ENCODE peak calls at places on chromosomes 5 and 9, in five cellular contexts. J is left ventricle myocardium superior, V is EL, P is nucleus accumbens, D is ecto neural progenitor cell. T is an unnamed sample.

GRCh38 chr9:99264070-99264469 is 42.0 kb downstream of the SEC61B start:
- DNase-seq in J (no peak), V (peak), P (no peak), D (no peak), T (peak)

GRCh38 chr5:141003791-141004601 is 37.7 kb downstream of the PCDHAC2 start:
- DNase-seq in J (no peak), V (no peak), P (no peak), D (peak), T (peak)

GRCh38 chr5:155418960-155419579 is 405.5 kb downstream of the KIF4B start:
- DNase-seq in J (no peak), V (no peak), P (no peak), D (no peak), T (no peak)

GRCh38 chr5:55680353-55680752 is 31.8 kb downstream of the SLC38A9 start:
- DNase-seq in J (no peak), V (no peak), P (no peak), D (no peak), T (no peak)

GRCh38 chr5:150575745-150576448 is 64.6 kb upstream of the SYNPO start:
- DNase-seq in J (no peak), V (no peak), P (no peak), D (no peak), T (no peak)

GRCh38 chr5:125126050-125126449 is 379.6 kb upstream of the ZNF608 start:
- DNase-seq in J (no peak), V (no peak), P (no peak), D (no peak), T (no peak)

GRCh38 chr5:171387970-171388815 is 544 bp downstream of the NPM1 start:
- DNase-seq in J (peak), V (peak), P (peak), D (peak), T (peak)

GRCh38 chr5:169886033-169886432 is 94.3 kb downstream of the INSYN2B start:
- DNase-seq in J (no peak), V (no peak), P (no peak), D (no peak), T (no peak)

GRCh38 chr5:146718628-146719027 is 159.9 kb downstream of the PPP2R2B start:
- DNase-seq in J (no peak), V (no peak), P (no peak), D (no peak), T (no peak)

GRCh38 chr9:81424431-81424830 is 264.9 kb downstream of the TLE1 start:
- DNase-seq in J (no peak), V (no peak), P (no peak), D (no peak), T (no peak)

GRCh38 chr5:73591698-73592501 is 26.4 kb downstream of the UTP15 start:
- DNase-seq in J (no peak), V (peak), P (no peak), D (no peak), T (no peak)

GRCh38 chr5:71887680-71888079 is 168.6 kb downstream of the CARTPT start:
- DNase-seq in J (no peak), V (peak), P (no peak), D (no peak), T (no peak)

GRCh38 chr5:98929123-98929981 is 545 bp upstream of the CHD1 start:
- DNase-seq in J (peak), V (peak), P (peak), D (peak), T (peak)

GRCh38 chr5:135177591-135177990 is 143.6 kb upstream of the PITX1 start:
- DNase-seq in J (no peak), V (no peak), P (no peak), D (no peak), T (no peak)

GRCh38 chr5:116436674-116437350 is 137.8 kb downstream of the SEMA6A start:
- DNase-seq in J (peak), V (no peak), P (no peak), D (no peak), T (no peak)

GRCh38 chr5:178249191-178249989 is 16.8 kb upstream of the PHYKPL start:
- DNase-seq in J (peak), V (peak), P (no peak), D (no peak), T (no peak)

GRCh38 chr5:176626876-176627236 is 3.5 kb downstream of the SNCB start:
- DNase-seq in J (no peak), V (no peak), P (no peak), D (no peak), T (no peak)

GRCh38 chr5:113022661-113023060 is 46.1 kb downstream of the DCP2 start:
- DNase-seq in J (no peak), V (no peak), P (no peak), D (no peak), T (no peak)

GRCh38 chr5:130571076-130571475 is 594.0 kb downstream of the HINT1 start:
- DNase-seq in J (no peak), V (no peak), P (no peak), D (no peak), T (no peak)

GRCh38 chr5:110727025-110727314 is 499 bp upstream of the TMEM232 start:
- DNase-seq in J (no peak), V (no peak), P (no peak), D (no peak), T (no peak)

GRCh38 chr5:110086658-110087388 is 397.1 kb downstream of the MAN2A1 start:
- DNase-seq in J (no peak), V (peak), P (no peak), D (no peak), T (no peak)

GRCh38 chr5:179343021-179343781 is 2.1 kb downstream of the ADAMTS2 start:
- DNase-seq in J (no peak), V (peak), P (no peak), D (no peak), T (no peak)